ENCODE peak calls at places on chromosomes 5 and 9, in five cellular contexts. Q is H1, Z is IMR-90, V is H9, F is mesenchymal stem cell. O is an unnamed sample.

GRCh38 chr9:33227013-33227398 is 13.0 kb upstream of the SPINK4 start:
- DNase-seq in Q (no peak), V (no peak), F (no peak), Z (no peak), O (no peak)

GRCh38 chr9:71675129-71675856 is 93.0 kb downstream of the CEMIP2 start:
- DNase-seq in Q (no peak), Z (no peak), V (no peak), F (no peak), O (no peak)

GRCh38 chr9:80030801-80031200 is 459.0 kb downstream of the TLE4 start:
- DNase-seq in Q (no peak), Z (no peak), F (no peak), V (no peak), O (no peak)

GRCh38 chr9:137688725-137689124 is 69.9 kb downstream of the EHMT1 start:
- DNase-seq in Q (no peak), Z (no peak), V (no peak), F (no peak), O (no peak)

GRCh38 chr5:94433393-94434149 is 184.8 kb downstream of the KIAA0825 start:
- DNase-seq in F (peak), Z (peak), Q (no peak), V (no peak), O (no peak)

GRCh38 chr5:151456321-151456940 is 9.0 kb downstream of the SLC36A1 start:
- DNase-seq in F (no peak), Z (no peak), V (no peak), Q (no peak), O (no peak)

GRCh38 chr5:59193616-59194319 is 610.9 kb downstream of the RAB3C start:
- DNase-seq in F (peak), Z (peak), Q (no peak), V (no peak), O (no peak)

GRCh38 chr5:73278693-73279092 is 105.7 kb downstream of the TMEM174 start:
- DNase-seq in F (no peak), Z (no peak), Q (no peak), V (no peak), O (no peak)

GRCh38 chr5:86170194-86170593 is 447.5 kb upstream of the COX7C start:
- DNase-seq in V (no peak), Z (no peak), Q (no peak), F (no peak), O (no peak)

GRCh38 chr5:135371738-135372232 is 27.2 kb downstream of the MACROH2A1 start:
- DNase-seq in Z (peak), V (no peak), F (no peak), Q (no peak), O (no peak)

GRCh38 chr9:122810306-122810946 is 10.5 kb downstream of the OR1K1 start:
- DNase-seq in F (peak), Z (peak), V (peak), Q (peak), O (peak)

GRCh38 chr5:56094579-56095361 is 100.0 kb upstream of the IL6ST start:
- DNase-seq in V (no peak), Q (no peak), Z (no peak), F (no peak), O (no peak)

GRCh38 chr5:56099346-56099745 is 104.6 kb upstream of the IL6ST start:
- DNase-seq in V (no peak), F (peak), Q (no peak), Z (peak), O (no peak)

GRCh38 chr5:56093970-56094369 is 99.2 kb upstream of the IL6ST start:
- DNase-seq in F (no peak), Z (no peak), Q (no peak), V (no peak), O (no peak)

GRCh38 chr5:56095579-56096102 is 100.9 kb upstream of the IL6ST start:
- DNase-seq in Z (no peak), V (no peak), Q (no peak), F (no peak), O (no peak)

GRCh38 chr5:56097055-56097454 is 102.3 kb upstream of the IL6ST start:
- DNase-seq in Z (no peak), F (no peak), Q (no peak), V (no peak), O (no peak)
- H2AFZ ChIP-seq in Z (no peak), F (no peak), Q (no peak), V (no peak), O (no peak)

DNA sequence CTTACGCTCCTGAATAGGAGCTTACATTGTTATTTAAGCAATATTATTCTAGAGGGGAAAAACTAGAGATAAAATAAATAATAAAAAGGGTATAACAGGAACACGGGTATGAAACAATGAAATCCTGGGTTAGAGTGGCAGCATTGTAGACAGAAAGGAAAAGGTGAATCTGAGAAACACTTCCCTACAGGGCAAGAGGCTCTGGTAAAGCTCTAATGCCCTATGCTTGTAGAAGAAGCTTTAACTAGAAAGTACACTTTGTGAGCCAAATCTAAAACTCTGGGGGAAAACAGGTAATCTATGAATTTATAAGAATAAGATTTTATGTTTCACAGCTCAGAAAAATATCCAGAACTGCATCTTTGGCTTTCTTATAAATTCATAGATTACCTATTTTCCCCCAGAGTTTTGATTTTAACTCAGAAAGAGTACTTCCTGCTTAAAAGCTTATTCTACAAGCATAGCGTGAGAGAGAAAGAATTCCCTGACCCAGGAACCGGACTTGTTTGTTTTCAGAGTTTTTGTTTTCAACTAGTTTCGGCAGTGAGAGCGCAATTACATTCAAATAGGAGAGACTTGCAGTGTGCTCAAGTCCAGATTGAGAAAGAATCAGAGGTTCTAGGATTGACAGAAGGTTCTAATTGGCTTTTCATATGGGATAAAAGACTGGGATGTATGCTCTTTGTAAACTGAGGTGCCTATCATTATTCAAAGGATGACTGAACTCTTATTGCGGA is 651.0 kb upstream of the RORB start:
- DNase-seq in Z (no peak), Q (no peak), V (peak), F (no peak), O (peak)
- H2BK15ac ChIP-seq in Z (no peak), Q (no peak), V (no peak), F (no peak), O (no peak)

DNA sequence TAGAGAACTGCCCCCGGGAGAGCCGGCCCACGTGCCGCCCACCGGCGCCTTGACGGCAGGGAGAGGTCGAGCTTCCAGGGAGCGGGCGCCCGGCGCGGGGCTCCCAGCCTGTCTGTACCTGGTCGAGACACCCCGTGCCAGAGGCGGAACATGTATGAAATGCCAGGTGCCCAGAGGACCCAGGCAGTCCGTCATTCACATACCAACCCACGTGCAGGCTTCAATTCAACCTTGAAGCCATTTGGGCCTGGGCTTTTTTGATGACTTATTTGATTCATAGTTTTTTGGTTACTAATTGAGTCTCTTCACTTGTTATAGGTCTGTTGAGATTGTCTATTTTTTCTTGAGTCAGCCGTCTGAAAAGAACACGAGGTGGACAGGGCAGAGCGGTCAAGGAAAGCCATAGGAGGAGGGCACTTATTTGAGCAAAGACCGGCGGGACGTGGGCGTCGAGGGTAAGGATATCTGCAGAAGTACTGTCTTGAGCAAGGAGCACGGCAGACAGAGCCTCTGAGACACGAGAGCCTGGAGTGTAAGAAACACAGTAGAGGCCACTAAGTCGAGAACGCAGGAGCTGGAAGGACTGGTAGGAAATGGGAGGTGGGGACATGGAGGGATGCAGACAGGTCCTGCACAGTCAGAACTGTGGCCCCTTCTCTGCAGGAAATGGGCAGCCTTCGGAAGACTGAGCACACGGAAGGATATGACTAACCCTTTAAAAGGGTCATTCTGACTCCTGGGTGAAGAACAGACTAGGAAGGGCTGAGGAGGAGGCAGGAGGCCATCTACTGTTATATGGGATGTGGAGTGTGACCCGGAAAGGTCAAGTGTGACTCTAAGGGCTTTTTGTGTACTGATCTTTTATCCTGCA is 1.2 kb upstream of the CAMSAP1 start:
- DNase-seq in F (no peak), Z (no peak), Q (no peak), V (no peak), O (no peak)
- H3K9ac ChIP-seq in F (peak), Z (peak), Q (no peak), V (no peak), O (peak)

GRCh38 chr5:66660401-66660800 is 64.2 kb downstream of the MAST4 start:
- DNase-seq in F (peak), Z (no peak), V (no peak), Q (no peak), O (no peak)

GRCh38 chr5:66655395-66656324 is 59.5 kb downstream of the MAST4 start:
- DNase-seq in Q (no peak), F (no peak), V (no peak), Z (no peak), O (no peak)

GRCh38 chr5:66661149-66661548 is 65.0 kb downstream of the MAST4 start:
- DNase-seq in Z (peak), F (peak), V (no peak), Q (no peak), O (no peak)

GRCh38 chr5:66659780-66660179 is 63.6 kb downstream of the MAST4 start:
- DNase-seq in Q (no peak), F (no peak), V (no peak), Z (no peak), O (no peak)

GRCh38 chr5:66658516-66658915 is 62.3 kb downstream of the MAST4 start:
- DNase-seq in V (no peak), Z (no peak), Q (no peak), F (no peak), O (no peak)
- H2AFZ ChIP-seq in V (no peak), Z (no peak), Q (no peak), F (no peak), O (no peak)

GRCh38 chr9:14314929-14315753 is 1.2 kb upstream of the NFIB start:
- DNase-seq in F (peak), Z (peak), V (peak), Q (peak), O (peak)

GRCh38 chr9:14313951-14314423 is at the start of gene NFIB:
- DNase-seq in F (peak), V (peak), Q (peak), Z (peak), O (no peak)

GRCh38 chr9:14315754-14316573 is 2.0 kb upstream of the NFIB start:
- DNase-seq in F (peak), Q (peak), Z (no peak), V (peak), O (peak)

GRCh38 chr9:14313378-14313940 is 482 bp downstream of the NFIB start:
- DNase-seq in F (peak), Q (peak), V (peak), Z (peak), O (no peak)

DNA sequence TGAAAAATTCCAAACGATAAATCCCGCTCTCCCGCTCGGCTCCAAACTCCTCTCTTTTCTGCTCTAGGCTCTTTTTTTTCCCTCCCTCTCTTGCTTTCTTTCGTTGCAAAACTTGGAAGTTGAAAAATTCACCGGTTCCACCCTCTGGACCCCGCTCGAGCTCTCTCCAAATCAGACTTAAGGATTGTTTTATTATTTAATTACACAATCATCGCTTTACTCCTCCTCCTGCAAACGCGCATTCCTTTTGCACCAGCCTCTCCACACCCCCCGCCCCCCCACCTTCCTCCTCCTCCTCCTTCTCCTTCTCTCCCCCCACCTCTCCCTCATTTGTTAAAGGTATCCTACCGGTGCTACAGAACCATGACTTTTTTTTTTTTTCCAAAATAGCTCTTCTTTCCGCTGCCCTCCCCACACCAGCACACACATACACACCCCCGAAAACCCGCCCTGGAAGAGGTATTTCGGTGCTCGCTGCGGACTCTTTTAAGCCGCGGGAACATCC is 535 bp upstream of the NFIB start:
- DNase-seq in F (peak), V (peak), Q (no peak), Z (peak), O (no peak)
- H2BK15ac ChIP-seq in F (peak), V (no peak), Q (no peak), Z (no peak), O (no peak)

GRCh38 chr9:135339378-135339973 is 140.1 kb upstream of the PPP1R26 start:
- DNase-seq in F (no peak), Q (no peak), Z (no peak), V (peak), O (no peak)
- H3K9ac ChIP-seq in F (no peak), Q (no peak), Z (no peak), V (no peak), O (no peak)

GRCh38 chr5:127410906-127411780 is 106.3 kb upstream of the PRRC1 start:
- DNase-seq in F (no peak), Q (no peak), Z (no peak), V (no peak), O (no peak)
- H2AFZ ChIP-seq in F (no peak), Q (no peak), Z (no peak), V (no peak), O (no peak)

GRCh38 chr9:115162946-115163345 is 45.0 kb upstream of the TNC start:
- DNase-seq in F (peak), V (no peak), Q (no peak), Z (no peak), O (no peak)
- H2BK15ac ChIP-seq in F (no peak), V (no peak), Q (no peak), Z (no peak), O (no peak)

GRCh38 chr9:132577119-132577518 is 5.3 kb upstream of the BARHL1 start:
- DNase-seq in Q (no peak), F (no peak), V (no peak), Z (no peak), O (no peak)

GRCh38 chr9:132575005-132575609 is 7.3 kb upstream of the BARHL1 start:
- DNase-seq in V (peak), Q (peak), F (peak), Z (peak), O (no peak)

GRCh38 chr9:132578367-132578932 is 4.0 kb upstream of the BARHL1 start:
- DNase-seq in F (no peak), Z (no peak), V (no peak), Q (no peak), O (no peak)

GRCh38 chr9:132572921-132573320 is 9.5 kb upstream of the BARHL1 start:
- DNase-seq in Z (no peak), F (no peak), V (peak), Q (no peak), O (no peak)

DNA sequence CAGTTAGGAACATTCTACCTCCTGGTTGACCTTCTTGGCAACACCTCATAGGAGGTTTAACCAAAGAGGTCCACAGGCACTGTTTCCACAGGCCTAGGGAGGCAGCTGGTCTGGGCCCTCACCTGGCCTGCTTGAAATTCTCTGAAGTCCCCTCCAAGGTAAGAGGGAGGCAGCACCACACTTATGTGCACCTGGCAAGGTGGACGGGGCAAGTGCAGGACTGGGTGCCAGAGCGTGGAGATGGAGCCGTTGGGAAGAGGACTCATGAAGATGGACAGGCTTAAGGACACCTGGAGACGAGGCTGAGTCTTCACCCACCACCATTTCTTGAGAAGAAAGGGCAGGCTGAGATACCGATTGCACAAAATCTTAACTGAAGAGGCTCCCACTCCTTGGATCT is 6.6 kb upstream of the BARHL1 start:
- DNase-seq in F (no peak), Z (no peak), Q (no peak), V (no peak), O (no peak)
- H3K9ac ChIP-seq in F (no peak), Z (no peak), Q (no peak), V (no peak), O (no peak)

DNA sequence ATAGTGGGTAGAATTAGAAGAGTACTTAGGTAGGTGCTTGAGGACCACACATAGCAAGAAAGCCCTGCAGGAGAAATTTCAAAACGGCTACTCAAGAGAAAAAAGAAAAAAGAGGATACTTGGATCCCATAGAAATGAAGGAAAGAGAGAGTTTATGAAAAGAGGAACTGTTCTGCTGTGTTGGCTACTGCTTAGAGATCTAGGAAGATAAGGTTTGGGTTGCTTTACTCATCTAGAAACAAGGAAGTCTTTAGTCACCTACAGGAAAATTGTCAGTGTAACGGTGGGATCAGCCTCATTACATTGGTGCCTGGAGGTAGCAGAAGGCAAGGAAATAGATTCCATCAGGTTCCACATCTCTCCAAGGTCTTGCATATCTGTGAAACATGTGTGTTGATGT is 14.8 kb upstream of the C5orf46 start:
- DNase-seq in V (no peak), Z (no peak), F (no peak), Q (no peak), O (no peak)
- H2AFZ ChIP-seq in V (no peak), Z (no peak), F (no peak), Q (peak), O (no peak)

O was measured in neuronal stem cell.